ENCODE peak calls at places on chromosomes 2 and 18, in nine cellular contexts. M is naive thymus-derived CD4-positive, alpha-beta T cell; Y is CD8-positive, alpha-beta T cell; Q is GM12878; B is left lung; O is CD4-positive, alpha-beta memory T cell; J is uterus; P is prostate gland; I is CD4-positive, CD25-positive, alpha-beta regulatory T cell. C is an unnamed sample. For H3K4me1 and H3K9me3, the result is how much of the 10 kb centered on the place peaks cover.

GRCh38 chr2:204353823-204354222 is 191.5 kb upstream of the PARD3B start:
- DNase-seq in M (no peak), Y (no peak), Q (no peak), B (no peak), O (no peak), J (no peak), P (no peak), I (no peak), C (no peak)

GRCh38 chr18:11095211-11095610 is 54.2 kb downstream of the PIEZO2 start:
- DNase-seq in M (no peak), Y (no peak), Q (no peak), B (no peak), O (no peak), J (no peak), P (no peak), I (no peak), C (no peak)

GRCh38 chr2:86157009-86157556 is 38.2 kb downstream of the IMMT start:
- DNase-seq in M (no peak), Y (no peak), Q (no peak), B (no peak), O (no peak), J (no peak), P (no peak), I (no peak), C (no peak)

GRCh38 chr2:224086226-224086911 is 47.3 kb upstream of the SERPINE2 start:
- DNase-seq in M (no peak), Y (no peak), Q (no peak), B (no peak), O (no peak), J (no peak), P (no peak), I (no peak), C (no peak)

GRCh38 chr2:12035029-12035720 is 288.7 kb downstream of the LPIN1 start:
- DNase-seq in M (no peak), Y (no peak), Q (no peak), B (no peak), O (no peak), J (no peak), P (no peak), I (no peak), C (no peak)

GRCh38 chr18:78742346-78742745 is 237.3 kb upstream of the SALL3 start:
- DNase-seq in M (no peak), Y (no peak), Q (no peak), B (no peak), O (no peak), J (no peak), P (no peak), I (no peak), C (no peak)

GRCh38 chr2:187922841-187923240 is 368.6 kb upstream of the TFPI start:
- DNase-seq in M (no peak), Y (no peak), Q (no peak), B (no peak), O (no peak), J (no peak), P (no peak), I (no peak), C (no peak)

GRCh38 chr2:233411162-233411561 is 56.9 kb downstream of the DGKD start:
- DNase-seq in M (no peak), Y (no peak), Q (no peak), B (no peak), O (no peak), J (no peak), P (no peak), I (no peak), C (no peak)

GRCh38 chr2:10584242-10584753 is 105.5 kb downstream of the NOL10 start:
- DNase-seq in M (no peak), Y (no peak), Q (no peak), B (no peak), O (no peak), J (no peak), P (no peak), I (no peak), C (no peak)

DNA sequence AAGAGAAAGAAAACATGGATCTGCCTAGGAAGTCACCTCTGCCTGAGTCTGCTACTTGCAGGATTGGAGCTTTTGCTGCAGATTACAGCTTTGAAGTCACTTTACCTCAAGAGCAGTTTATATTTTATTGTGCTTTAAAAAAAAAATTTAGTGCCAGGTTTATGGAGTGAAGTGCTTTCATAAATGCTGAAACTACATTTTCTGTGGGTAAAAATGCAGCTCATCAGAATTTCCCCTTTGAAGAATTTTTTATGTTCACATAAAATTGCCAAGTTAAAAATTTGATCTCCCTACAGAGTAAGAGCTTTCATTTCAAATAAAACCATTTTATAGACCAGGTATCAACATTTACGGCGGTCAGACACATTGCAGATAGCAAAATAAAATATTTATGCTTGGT is 25.2 kb downstream of the BCL2L11 start:
- DNase-seq in M (no peak), Y (no peak), Q (no peak), B (no peak), O (no peak), J (no peak), P (no peak), I (no peak), C (no peak)
- H3K4me1 ChIP-seq in M (under half), Y (under half), Q (under half), B (under half), O (under half), J (under half), P (under half), I (under half), C (under half)

DNA sequence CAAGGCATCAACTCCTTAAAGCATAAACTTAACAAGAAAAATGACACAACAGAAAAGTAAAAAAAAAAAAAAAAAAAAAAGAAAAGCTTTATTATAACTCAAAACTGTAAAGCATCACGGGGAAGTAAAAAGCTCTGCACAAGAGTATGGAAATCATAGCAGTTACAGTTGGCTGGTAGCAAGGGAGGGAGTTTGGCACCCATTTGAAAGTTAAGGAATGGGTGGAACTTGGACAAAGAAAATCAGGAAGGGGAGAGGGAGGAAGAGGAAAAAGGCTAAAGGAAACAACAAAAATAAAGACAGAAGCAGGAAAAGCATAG is 8.6 kb downstream of the KLF7 start:
- DNase-seq in M (no peak), Y (no peak), Q (no peak), B (no peak), O (no peak), J (no peak), P (no peak), I (no peak), C (no peak)
- H3K9me3 ChIP-seq in M (under half), Y (under half), Q (under half), B (under half), O (under half), J (under half), P (under half), I (under half), C (under half)

DNA sequence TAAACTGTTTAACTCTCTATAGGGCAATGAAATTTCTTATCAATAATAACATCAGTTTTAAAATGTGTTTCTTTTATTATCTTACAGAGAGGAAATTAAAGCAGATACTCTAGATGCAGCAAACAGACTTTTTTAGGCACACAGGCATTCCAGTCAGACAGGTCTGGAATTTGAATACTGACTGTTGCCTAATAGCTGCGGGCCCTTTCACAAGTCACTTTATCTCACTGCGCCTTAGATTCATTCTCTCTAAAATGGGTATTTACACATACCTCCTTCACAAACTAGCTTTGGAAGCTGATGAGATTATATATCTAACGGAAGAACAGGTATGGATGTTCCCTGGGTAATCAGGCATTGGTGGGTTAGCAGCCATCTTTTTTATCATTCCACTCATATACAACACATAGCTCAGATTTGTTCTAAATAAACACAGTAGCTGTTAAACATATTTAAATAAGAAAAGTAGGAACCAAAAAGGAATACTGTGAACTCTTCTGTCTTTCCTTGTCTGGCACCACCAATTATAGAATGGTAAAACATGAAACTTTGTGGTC is 104.2 kb downstream of the LRP2 start:
- DNase-seq in M (no peak), Y (no peak), Q (no peak), B (no peak), O (no peak), J (no peak), P (no peak), I (no peak), C (no peak)
- H3K4me1 ChIP-seq in M (under half), Y (under half), Q (under half), B (under half), O (under half), J (under half), P (under half), I (under half), C (under half)

DNA sequence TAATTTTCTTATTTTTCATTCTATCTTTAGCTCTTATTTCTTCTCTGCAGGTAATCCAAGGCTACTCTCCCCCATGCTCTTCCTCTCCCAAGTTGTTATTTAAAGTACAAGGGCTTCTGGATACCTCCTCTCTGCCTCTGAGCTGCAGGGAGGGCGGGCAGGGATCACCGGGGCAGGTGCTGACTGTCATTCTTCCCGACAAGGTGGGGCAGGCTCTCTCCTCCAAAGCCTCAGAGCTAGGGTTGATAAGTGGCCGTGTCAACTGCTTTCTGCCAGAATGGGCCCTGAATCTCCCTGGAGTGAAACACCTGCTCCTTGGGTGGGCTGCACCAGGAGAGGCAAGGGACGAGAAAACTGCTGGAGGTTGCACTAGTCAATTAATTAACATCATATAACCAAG is 250.3 kb downstream of the SLC4A3 start:
- DNase-seq in M (no peak), Y (no peak), Q (no peak), B (no peak), O (no peak), J (no peak), P (no peak), I (no peak), C (no peak)
- H3K9me3 ChIP-seq in M (under half), Y (under half), Q (under half), B (under half), O (under half), J (under half), P (under half), I (under half), C (under half)

DNA sequence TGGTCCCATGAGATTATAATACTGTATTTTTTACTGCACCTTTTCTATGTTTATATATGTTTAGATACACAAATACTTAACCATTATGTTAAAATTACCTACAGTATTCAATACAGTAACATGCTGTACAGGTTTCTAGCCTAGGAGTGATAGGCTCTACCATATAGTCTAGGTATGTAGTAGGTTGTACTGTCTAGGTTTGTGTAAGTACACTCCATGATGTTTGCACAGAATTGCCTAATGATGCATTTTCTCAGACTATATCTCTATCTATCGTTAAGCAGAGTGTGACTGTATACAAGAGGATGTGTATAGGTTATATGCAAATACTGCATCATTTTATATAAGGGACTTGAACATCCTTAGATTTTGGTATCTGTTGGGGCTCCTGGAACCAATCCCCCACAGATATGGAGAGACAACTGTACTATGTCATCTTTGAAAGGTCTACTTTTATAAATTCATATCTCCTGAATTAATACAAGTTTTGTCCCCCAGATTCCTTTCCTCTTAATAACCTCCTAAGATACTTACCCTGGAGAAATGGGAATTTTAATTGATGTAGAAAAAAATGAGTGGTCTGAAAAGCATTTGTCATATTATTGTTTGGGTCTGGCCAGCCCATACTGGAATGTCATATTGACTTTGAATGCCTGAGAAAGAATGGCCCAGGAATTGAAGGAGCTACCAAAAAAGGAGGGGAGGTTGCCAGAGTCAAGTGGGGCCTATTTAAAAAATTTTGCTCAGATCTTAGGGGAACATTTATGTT is 36.6 kb downstream of the EHBP1 start:
- DNase-seq in M (no peak), Y (no peak), Q (no peak), B (no peak), O (no peak), J (no peak), P (no peak), I (no peak), C (no peak)
- H3K4me1 ChIP-seq in M (under half), Y (under half), Q (under half), B (under half), O (under half), J (under half), P (under half), I (under half), C (under half)

DNA sequence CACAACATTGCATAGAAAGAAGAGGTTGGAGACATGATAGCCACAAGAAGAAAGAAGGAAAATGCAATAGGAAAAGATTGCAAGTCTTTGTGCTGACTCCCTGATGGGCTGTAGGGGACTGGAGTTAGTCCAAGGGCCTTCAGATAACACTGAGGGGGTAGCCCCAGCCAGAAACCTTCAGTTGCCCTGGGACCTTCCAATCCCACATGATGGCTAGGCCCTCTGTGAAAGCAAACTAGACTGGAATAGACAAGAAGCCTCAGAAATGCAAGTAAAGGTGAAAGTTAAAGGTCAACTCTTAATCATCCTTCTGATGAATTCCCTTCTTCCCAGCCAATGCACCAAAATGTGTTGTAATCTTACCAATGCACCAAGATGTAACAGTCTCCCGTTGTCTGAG is 19.2 kb downstream of the CMPK2 start:
- DNase-seq in M (no peak), Y (no peak), Q (no peak), B (no peak), O (no peak), J (no peak), P (no peak), I (no peak), C (no peak)
- H3K9me3 ChIP-seq in M (half or more), Y (under half), Q (under half), B (half or more), O (half or more), J (under half), P (under half), I (under half), C (under half)

GRCh38 chr2:159091981-159092380 is 123.5 kb downstream of the TANC1 start:
- DNase-seq in M (peak), Y (no peak), Q (peak), B (no peak), O (peak), J (no peak), P (peak), I (peak), C (peak)
- H3K4me1 ChIP-seq in M (under half), Y (under half), Q (under half), B (under half), O (under half), J (under half), P (under half), I (under half), C (under half)

C was measured in CD8-positive, alpha-beta memory T cell.